ENCODE peak calls at places on chromosomes 3 and 15, in five cellular contexts. One of them, this sample, is unnamed.

GRCh38 chr3:63523100-63523499 is 129.4 kb upstream of the SNTN start:
- DNase-seq in left ventricle myocardium inferior: no peak
- DNase-seq in RWPE1: no peak
- DNase-seq in neural progenitor cell: peak
- DNase-seq in mesothelial cell of epicardium: no peak
- DNase-seq in this sample: no peak

GRCh38 chr3:188624384-188624783 is 470.4 kb downstream of the LPP start:
- DNase-seq in mesothelial cell of epicardium: no peak
- DNase-seq in RWPE1: no peak
- DNase-seq in left ventricle myocardium inferior: no peak
- DNase-seq in neural progenitor cell: no peak
- DNase-seq in this sample: peak

GRCh38 chr3:128006061-128006470 is 46.2 kb upstream of the SEC61A1 start:
- DNase-seq in left ventricle myocardium inferior: no peak
- DNase-seq in RWPE1: no peak
- DNase-seq in neural progenitor cell: peak
- DNase-seq in mesothelial cell of epicardium: no peak
- DNase-seq in this sample: no peak

GRCh38 chr15:28002867-28003266 is 96.2 kb downstream of the OCA2 start:
- DNase-seq in neural progenitor cell: no peak
- DNase-seq in mesothelial cell of epicardium: no peak
- DNase-seq in left ventricle myocardium inferior: no peak
- DNase-seq in RWPE1: no peak
- DNase-seq in this sample: no peak

GRCh38 chr15:81410318-81410753 is 36.3 kb upstream of the TMC3 start:
- DNase-seq in mesothelial cell of epicardium: no peak
- DNase-seq in neural progenitor cell: peak
- DNase-seq in RWPE1: peak
- DNase-seq in left ventricle myocardium inferior: peak
- DNase-seq in this sample: peak

GRCh38 chr15:81338422-81339007 is 14.6 kb upstream of the STARD5 start:
- DNase-seq in left ventricle myocardium inferior: peak
- DNase-seq in mesothelial cell of epicardium: no peak
- DNase-seq in RWPE1: peak
- DNase-seq in neural progenitor cell: no peak
- DNase-seq in this sample: peak

GRCh38 chr15:48806151-48806550 is 4.7 kb downstream of the CEP152 start:
- DNase-seq in neural progenitor cell: no peak
- DNase-seq in RWPE1: no peak
- DNase-seq in mesothelial cell of epicardium: no peak
- DNase-seq in left ventricle myocardium inferior: no peak
- DNase-seq in this sample: peak

GRCh38 chr3:156416846-156417581 is 137.9 kb downstream of the SSR3 start:
- DNase-seq in mesothelial cell of epicardium: no peak
- DNase-seq in neural progenitor cell: no peak
- DNase-seq in RWPE1: no peak
- DNase-seq in left ventricle myocardium inferior: no peak
- DNase-seq in this sample: peak

GRCh38 chr3:172836390-172836997 is 86.0 kb downstream of the ECT2 start:
- DNase-seq in left ventricle myocardium inferior: no peak
- DNase-seq in neural progenitor cell: peak
- DNase-seq in RWPE1: peak
- DNase-seq in mesothelial cell of epicardium: no peak
- DNase-seq in this sample: peak

GRCh38 chr3:10600159-10601125 is 95.1 kb upstream of the ATP2B2 start:
- DNase-seq in neural progenitor cell: peak
- DNase-seq in left ventricle myocardium inferior: no peak
- DNase-seq in mesothelial cell of epicardium: no peak
- DNase-seq in RWPE1: no peak
- DNase-seq in this sample: no peak

GRCh38 chr15:49604625-49605409 is 15.8 kb downstream of the FAM227B start:
- DNase-seq in neural progenitor cell: no peak
- DNase-seq in left ventricle myocardium inferior: no peak
- DNase-seq in mesothelial cell of epicardium: no peak
- DNase-seq in RWPE1: no peak
- DNase-seq in this sample: no peak

GRCh38 chr15:33675246-33675645 is 293.1 kb upstream of the CHRM5 start:
- DNase-seq in left ventricle myocardium inferior: no peak
- DNase-seq in neural progenitor cell: peak
- DNase-seq in RWPE1: peak
- DNase-seq in mesothelial cell of epicardium: no peak
- DNase-seq in this sample: no peak

GRCh38 chr15:85374831-85375230 is 5.6 kb upstream of the AKAP13 start:
- DNase-seq in mesothelial cell of epicardium: no peak
- DNase-seq in neural progenitor cell: no peak
- DNase-seq in RWPE1: no peak
- DNase-seq in left ventricle myocardium inferior: no peak
- DNase-seq in this sample: no peak

GRCh38 chr3:147299656-147300055 is 106.7 kb downstream of the ZIC4 start:
- DNase-seq in mesothelial cell of epicardium: no peak
- DNase-seq in neural progenitor cell: no peak
- DNase-seq in RWPE1: no peak
- DNase-seq in left ventricle myocardium inferior: no peak
- DNase-seq in this sample: peak

GRCh38 chr3:113968986-113969385 is 21.2 kb downstream of the ZDHHC23 start:
- DNase-seq in neural progenitor cell: no peak
- DNase-seq in left ventricle myocardium inferior: no peak
- DNase-seq in mesothelial cell of epicardium: no peak
- DNase-seq in RWPE1: no peak
- DNase-seq in this sample: peak

GRCh38 chr3:61954097-61954528 is 392.7 kb downstream of the PTPRG start:
- DNase-seq in neural progenitor cell: no peak
- DNase-seq in mesothelial cell of epicardium: no peak
- DNase-seq in left ventricle myocardium inferior: no peak
- DNase-seq in RWPE1: no peak
- DNase-seq in this sample: peak

GRCh38 chr3:69020424-69020823 is 6.9 kb upstream of the EOGT start:
- DNase-seq in neural progenitor cell: no peak
- DNase-seq in RWPE1: no peak
- DNase-seq in left ventricle myocardium inferior: no peak
- DNase-seq in mesothelial cell of epicardium: no peak
- DNase-seq in this sample: no peak
- TF ChIP-seq CTCF in neural progenitor cell: peak
- TF ChIP-seq CTCF in RWPE1: peak
- TF ChIP-seq CTCF in left ventricle myocardium inferior: peak
- TF ChIP-seq CTCF in mesothelial cell of epicardium: no peak
- TF ChIP-seq CTCF in this sample: peak

GRCh38 chr3:150183619-150184425 is 213.1 kb upstream of the PFN2 start:
- DNase-seq in mesothelial cell of epicardium: peak
- DNase-seq in left ventricle myocardium inferior: peak
- DNase-seq in neural progenitor cell: peak
- DNase-seq in RWPE1: peak
- DNase-seq in this sample: peak
- TF ChIP-seq CTCF in mesothelial cell of epicardium: peak
- TF ChIP-seq CTCF in left ventricle myocardium inferior: peak
- TF ChIP-seq CTCF in neural progenitor cell: peak
- TF ChIP-seq CTCF in RWPE1: peak
- TF ChIP-seq CTCF in this sample: peak

DNA sequence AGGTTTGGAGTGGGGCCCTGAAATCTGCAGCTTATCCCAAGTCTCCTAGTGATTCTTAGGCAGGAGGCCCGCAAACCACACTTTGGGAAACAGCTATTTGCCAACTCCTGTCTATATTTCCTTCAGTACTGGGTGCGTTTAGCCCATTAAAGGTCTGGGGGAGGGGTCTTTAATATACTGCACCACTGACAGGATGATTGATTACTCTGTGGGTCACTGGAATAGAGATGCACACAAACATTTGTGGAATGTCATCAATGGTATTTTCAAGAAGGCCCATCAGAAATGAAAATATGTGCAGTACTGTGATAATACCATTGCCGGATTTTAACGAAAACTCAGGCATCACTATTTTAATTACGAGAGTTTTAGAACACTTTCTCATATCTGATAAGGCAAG is 125.9 kb downstream of the WNT7A start:
- DNase-seq in RWPE1: no peak
- DNase-seq in neural progenitor cell: no peak
- DNase-seq in mesothelial cell of epicardium: no peak
- DNase-seq in left ventricle myocardium inferior: no peak
- DNase-seq in this sample: no peak
- TF ChIP-seq CTCF in RWPE1: no peak
- TF ChIP-seq CTCF in neural progenitor cell: no peak
- TF ChIP-seq CTCF in mesothelial cell of epicardium: no peak
- TF ChIP-seq CTCF in left ventricle myocardium inferior: no peak
- TF ChIP-seq CTCF in this sample: no peak

GRCh38 chr15:62391565-62392262 is 226.6 kb upstream of the C2CD4B start:
- DNase-seq in mesothelial cell of epicardium: peak
- DNase-seq in left ventricle myocardium inferior: peak
- DNase-seq in neural progenitor cell: peak
- DNase-seq in RWPE1: peak
- DNase-seq in this sample: peak
- TF ChIP-seq CTCF in mesothelial cell of epicardium: no peak
- TF ChIP-seq CTCF in left ventricle myocardium inferior: peak
- TF ChIP-seq CTCF in neural progenitor cell: no peak
- TF ChIP-seq CTCF in RWPE1: peak
- TF ChIP-seq CTCF in this sample: peak

GRCh38 chr3:150370129-150370602 is 37.9 kb upstream of the TSC22D2 start:
- DNase-seq in neural progenitor cell: peak
- DNase-seq in RWPE1: peak
- DNase-seq in mesothelial cell of epicardium: peak
- DNase-seq in left ventricle myocardium inferior: no peak
- DNase-seq in this sample: peak
- TF ChIP-seq CTCF in neural progenitor cell: peak
- TF ChIP-seq CTCF in RWPE1: no peak
- TF ChIP-seq CTCF in mesothelial cell of epicardium: no peak
- TF ChIP-seq CTCF in left ventricle myocardium inferior: no peak
- TF ChIP-seq CTCF in this sample: peak

DNA sequence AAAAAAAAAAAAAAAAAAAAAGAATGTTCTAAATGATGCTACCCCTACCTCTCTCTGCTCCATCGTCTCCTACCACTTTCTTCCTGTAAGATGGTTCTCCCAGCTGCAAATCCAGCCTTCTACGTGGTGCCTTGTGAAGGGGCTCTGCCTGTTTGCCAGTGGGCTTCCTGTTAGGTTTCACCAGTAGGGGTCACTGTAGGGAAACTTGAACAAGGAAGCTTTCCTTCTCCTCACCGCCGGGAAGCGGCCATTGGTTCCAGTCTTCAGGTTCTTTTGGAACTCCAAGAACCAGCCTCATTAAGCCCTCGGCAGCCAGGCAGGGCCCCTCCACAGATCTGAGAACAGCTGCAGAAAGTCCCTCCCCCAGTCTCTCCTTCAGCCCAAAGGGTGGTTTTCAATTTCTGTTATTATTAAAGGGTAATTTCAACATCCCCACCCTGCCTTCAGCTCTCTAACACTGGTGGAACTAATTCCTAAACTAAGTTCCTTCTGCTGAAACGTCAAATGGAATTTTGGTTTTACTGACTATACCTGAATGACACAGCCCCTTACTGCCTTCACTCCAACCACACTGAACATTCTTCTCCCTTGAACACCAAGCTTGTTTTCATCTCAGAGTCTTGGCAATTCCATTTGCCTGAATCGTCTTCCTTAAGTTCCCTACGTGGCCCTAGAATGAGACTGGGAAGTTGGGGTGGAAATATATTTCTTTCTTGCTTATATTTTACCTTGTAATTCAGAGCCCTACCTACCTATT is 13.5 kb downstream of the MCCC1 start:
- DNase-seq in RWPE1: no peak
- DNase-seq in neural progenitor cell: peak
- DNase-seq in left ventricle myocardium inferior: no peak
- DNase-seq in mesothelial cell of epicardium: no peak
- DNase-seq in this sample: peak
- TF ChIP-seq CTCF in RWPE1: no peak
- TF ChIP-seq CTCF in neural progenitor cell: peak
- TF ChIP-seq CTCF in left ventricle myocardium inferior: peak
- TF ChIP-seq CTCF in mesothelial cell of epicardium: peak
- TF ChIP-seq CTCF in this sample: peak

DNA sequence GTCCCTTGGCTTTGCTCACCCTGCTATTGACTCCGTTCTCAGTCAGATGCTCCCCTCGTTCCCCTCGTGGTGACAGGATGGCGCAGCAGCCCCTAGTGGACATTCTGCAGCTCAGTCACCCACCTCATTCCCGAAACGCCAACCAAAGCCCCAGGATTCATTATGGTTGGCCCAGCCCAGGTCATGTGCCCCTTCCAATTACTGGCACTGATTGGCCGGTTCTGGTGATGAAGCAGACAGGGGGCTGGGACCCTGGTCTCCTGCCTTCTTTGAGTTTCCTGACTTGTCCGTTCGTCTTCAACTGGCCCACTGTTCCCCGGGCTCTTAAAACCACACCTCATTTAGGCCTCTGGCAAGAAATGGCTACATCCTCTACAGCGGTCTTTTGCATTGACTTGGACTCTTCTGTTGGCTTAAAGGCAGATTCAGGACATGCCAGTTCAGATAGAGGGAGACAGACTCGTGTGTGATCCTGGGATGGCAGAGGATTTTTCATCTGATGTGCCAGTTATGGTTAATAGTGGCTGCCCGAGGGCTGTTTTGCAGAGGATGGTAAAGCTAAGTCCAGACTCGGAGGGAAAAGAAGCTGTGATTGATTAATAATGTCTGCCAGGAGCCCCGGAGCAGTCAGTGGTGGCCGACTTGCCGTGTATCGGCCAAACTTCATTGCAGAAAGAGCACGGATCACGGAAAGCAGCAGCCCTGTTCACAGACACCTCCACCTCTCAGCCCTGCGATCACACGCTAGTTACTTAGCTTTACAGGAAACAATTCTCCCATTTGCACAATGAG is 37.8 kb downstream of the LSM3 start:
- DNase-seq in RWPE1: no peak
- DNase-seq in left ventricle myocardium inferior: peak
- DNase-seq in mesothelial cell of epicardium: no peak
- DNase-seq in neural progenitor cell: peak
- DNase-seq in this sample: no peak
- TF ChIP-seq CTCF in RWPE1: no peak
- TF ChIP-seq CTCF in left ventricle myocardium inferior: peak
- TF ChIP-seq CTCF in mesothelial cell of epicardium: peak
- TF ChIP-seq CTCF in neural progenitor cell: peak
- TF ChIP-seq CTCF in this sample: no peak

DNA sequence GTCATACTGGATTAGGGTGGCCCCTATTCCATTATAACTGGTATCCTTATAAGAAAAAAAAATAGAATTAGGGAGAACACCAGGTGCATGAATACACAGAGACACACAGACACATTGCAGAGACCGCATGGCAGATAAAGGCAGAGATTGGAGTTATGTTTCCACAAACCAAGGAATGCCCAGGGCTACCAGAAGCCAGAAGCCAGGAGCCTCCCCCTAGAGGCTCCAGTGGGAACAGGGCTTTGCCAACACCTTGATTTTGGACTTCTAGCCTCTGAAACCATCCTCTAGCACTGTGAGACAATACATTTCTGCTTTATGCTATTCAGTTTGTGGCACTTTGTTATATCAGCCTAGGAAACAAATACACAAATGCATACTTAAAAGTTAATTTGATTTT is 10.4 kb downstream of the GOLM2 start:
- DNase-seq in left ventricle myocardium inferior: no peak
- DNase-seq in neural progenitor cell: peak
- DNase-seq in RWPE1: peak
- DNase-seq in mesothelial cell of epicardium: no peak
- DNase-seq in this sample: no peak
- TF ChIP-seq CTCF in left ventricle myocardium inferior: no peak
- TF ChIP-seq CTCF in neural progenitor cell: peak
- TF ChIP-seq CTCF in RWPE1: no peak
- TF ChIP-seq CTCF in mesothelial cell of epicardium: no peak
- TF ChIP-seq CTCF in this sample: no peak